ENCODE peak calls at places on chromosomes 2 and 18, in eight cellular contexts. K is ovary, V is body of pancreas, O is uterus, U is tibial nerve, P is HCT116, M is heart left ventricle, A is A549. Y is an unnamed sample. For H3K9me3, the result is how much of the 10 kb centered on the place peaks cover.

GRCh38 chr2:239467281-239467955 is 66.6 kb upstream of the HDAC4 start:
- DNase-seq in U (no peak), K (no peak), O (no peak), M (no peak), P (no peak), A (no peak), V (no peak), Y (peak)

GRCh38 chr18:48861181-48861715 is 89.5 kb downstream of the SMAD7 start:
- DNase-seq in O (no peak), V (no peak), U (no peak), K (no peak), M (no peak), A (no peak), P (no peak), Y (no peak)

GRCh38 chr2:118813601-118814000 is 33.8 kb downstream of the EN1 start:
- DNase-seq in P (no peak), A (no peak), V (no peak), K (no peak), U (no peak), M (no peak), O (no peak), Y (no peak)

GRCh38 chr18:48028716-48029115 is 98.3 kb upstream of the SMAD2 start:
- DNase-seq in O (no peak), U (no peak), M (no peak), K (no peak), V (no peak), A (no peak), P (no peak), Y (peak)

GRCh38 chr2:51997571-51997970 is 965.6 kb upstream of the NRXN1 start:
- DNase-seq in P (peak), A (peak), M (no peak), U (no peak), K (no peak), V (no peak), O (no peak), Y (no peak)

GRCh38 chr2:173002751-173003541 is 72.7 kb upstream of the MAP3K20 start:
- DNase-seq in P (no peak), V (peak), K (peak), O (no peak), A (peak), M (no peak), U (no peak), Y (no peak)

GRCh38 chr2:10400568-10400977 is 47.6 kb downstream of the ODC1 start:
- DNase-seq in K (no peak), V (no peak), M (peak), U (peak), O (no peak), P (no peak), A (no peak), Y (peak)

GRCh38 chr2:194087569-194087968 is 1569.5 kb upstream of the SLC39A10 start:
- DNase-seq in U (no peak), A (no peak), V (no peak), P (no peak), K (no peak), M (no peak), O (no peak), Y (no peak)

GRCh38 chr18:69636529-69637301 is 236.0 kb downstream of the DOK6 start:
- DNase-seq in V (peak), U (no peak), O (no peak), A (no peak), P (no peak), K (no peak), M (no peak), Y (no peak)

GRCh38 chr2:170409164-170409535 is 231.2 kb downstream of the MYO3B start:
- DNase-seq in V (peak), U (peak), O (peak), P (peak), A (peak), K (peak), M (no peak), Y (peak)

GRCh38 chr18:8351173-8351572 is 258.1 kb upstream of the RAB12 start:
- DNase-seq in K (no peak), M (no peak), P (no peak), O (no peak), V (no peak), U (no peak), A (no peak), Y (no peak)

GRCh38 chr18:77123313-77124231 is 9.0 kb downstream of the MBP start:
- DNase-seq in U (no peak), V (no peak), M (no peak), O (no peak), K (no peak), A (no peak), P (no peak), Y (no peak)

GRCh38 chr2:176419591-176420071 is 150.4 kb downstream of the MTX2 start:
- DNase-seq in O (no peak), U (no peak), M (no peak), P (no peak), K (no peak), V (no peak), A (no peak), Y (no peak)

GRCh38 chr2:1606421-1607235 is 137.7 kb downstream of the PXDN start:
- DNase-seq in K (no peak), O (no peak), V (no peak), P (no peak), M (no peak), U (no peak), A (no peak), Y (no peak)

GRCh38 chr2:147460140-147460539 is 384.7 kb upstream of the ACVR2A start:
- DNase-seq in M (no peak), V (no peak), U (no peak), K (no peak), A (no peak), P (no peak), O (no peak), Y (no peak)

GRCh38 chr2:99662761-99663341 is 173.0 kb upstream of the REV1 start:
- DNase-seq in O (peak), M (no peak), A (no peak), K (no peak), V (peak), P (no peak), U (peak), Y (no peak)

GRCh38 chr2:61356261-61356957 is 114.5 kb downstream of the USP34 start:
- DNase-seq in V (no peak), M (no peak), K (no peak), U (no peak), O (no peak), A (no peak), P (no peak), Y (no peak)

GRCh38 chr2:62305421-62306176 is 109.7 kb downstream of the B3GNT2 start:
- DNase-seq in U (no peak), K (no peak), V (no peak), O (no peak), A (no peak), P (no peak), M (no peak), Y (no peak)

GRCh38 chr2:133829686-133830085 is 261.4 kb upstream of the NCKAP5 start:
- DNase-seq in A (no peak), V (no peak), U (no peak), M (no peak), O (no peak), P (no peak), K (no peak), Y (no peak)

GRCh38 chr18:22828171-22828570 is 105.0 kb upstream of the RBBP8 start:
- DNase-seq in P (no peak), O (no peak), A (no peak), K (no peak), U (no peak), M (no peak), V (no peak), Y (no peak)

GRCh38 chr18:22827741-22828140 is 105.4 kb upstream of the RBBP8 start:
- DNase-seq in V (no peak), P (no peak), U (no peak), M (no peak), K (no peak), O (no peak), A (no peak), Y (no peak)

GRCh38 chr18:22827216-22827615 is 105.9 kb upstream of the RBBP8 start:
- DNase-seq in O (no peak), P (no peak), A (no peak), K (no peak), M (no peak), V (no peak), U (no peak), Y (no peak)

GRCh38 chr18:22829781-22830180 is 103.3 kb upstream of the RBBP8 start:
- DNase-seq in V (no peak), M (no peak), A (no peak), P (no peak), O (no peak), U (no peak), K (no peak), Y (no peak)

DNA sequence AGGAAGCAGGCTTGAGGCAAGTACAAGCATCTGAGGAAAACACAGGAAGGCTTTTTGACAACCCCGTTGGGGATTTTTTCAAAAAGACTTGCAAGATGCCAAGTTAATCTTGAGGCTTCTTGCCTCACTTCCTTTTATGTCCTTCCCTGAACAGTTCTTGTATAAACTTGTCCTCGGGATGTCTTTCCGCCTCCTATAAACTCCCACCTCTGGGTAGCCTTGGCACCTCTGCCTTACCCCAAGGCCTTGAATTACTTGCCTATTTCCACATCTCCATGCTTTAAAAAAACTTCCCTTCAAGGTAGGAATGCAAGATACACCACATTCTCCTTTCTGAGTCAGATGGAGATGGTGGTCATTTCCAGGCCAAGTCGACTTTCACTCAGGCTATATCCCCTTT is 106.4 kb upstream of the RBBP8 start:
- DNase-seq in M (no peak), U (no peak), A (no peak), O (no peak), P (no peak), K (no peak), V (no peak), Y (no peak)
- H3K9me3 ChIP-seq in M (under half), U (under half), A (under half), O (under half), P (under half), K (under half), V (under half), Y (under half)

DNA sequence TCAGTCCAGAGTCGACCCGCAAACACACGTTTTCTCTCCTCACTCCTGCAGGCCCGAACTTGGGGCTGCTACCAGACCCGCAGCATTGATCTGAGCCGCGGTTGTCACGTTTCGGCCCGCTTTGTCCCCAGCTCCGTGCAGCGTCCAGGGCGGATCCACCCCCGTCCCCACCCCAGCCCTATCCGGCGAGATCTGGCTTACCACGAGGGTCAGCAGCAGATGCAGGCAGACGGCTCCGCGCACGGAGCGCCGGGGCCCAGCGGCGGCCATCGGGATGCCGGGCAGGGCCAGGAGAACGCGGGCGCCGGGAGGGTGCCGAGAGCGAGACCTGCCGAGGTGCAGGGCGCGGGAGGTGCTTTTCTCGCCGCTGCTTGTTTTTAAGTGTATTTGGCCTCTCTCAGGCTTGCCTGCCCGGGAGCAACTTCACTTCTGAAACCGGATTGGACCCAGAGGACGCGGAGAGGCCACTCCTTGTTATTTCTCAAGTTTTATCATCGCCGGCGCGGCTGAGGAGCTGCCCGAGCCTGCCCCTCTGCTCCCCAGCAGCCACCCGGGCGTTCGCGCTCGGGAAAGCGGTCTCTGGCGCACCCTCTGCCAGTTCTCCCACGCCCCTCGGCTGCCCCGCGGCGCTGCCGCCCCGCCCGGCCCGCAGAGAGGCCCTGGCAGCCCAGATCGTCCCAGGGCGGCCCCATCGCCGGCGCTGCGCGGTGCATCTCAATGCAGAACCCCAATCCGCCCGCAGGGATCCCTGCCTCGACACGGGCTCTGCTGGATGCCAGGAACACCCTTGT is at the start of gene DSC3:
- DNase-seq in M (peak), K (peak), O (peak), P (no peak), U (no peak), A (peak), V (peak), Y (no peak)
- H3K4me3 ChIP-seq in M (no peak), K (peak), O (peak), P (peak), U (peak), A (peak), V (no peak), Y (no peak)

GRCh38 chr2:183124222-183124956 is at the start of gene NUP35:
- DNase-seq in A (peak), P (peak), U (peak), V (peak), K (peak), M (peak), O (peak), Y (peak)
- TF ChIP-seq POLR2A in A (peak), P (peak), U (no peak), V (no peak), K (no peak), M (no peak), O (no peak), Y (no peak)

GRCh38 chr2:240469239-240469636 is 33.8 kb downstream of the GPC1 start:
- DNase-seq in P (no peak), V (no peak), O (peak), U (peak), M (peak), K (peak), A (no peak), Y (peak)

GRCh38 chr2:240468300-240469238 is 33.1 kb downstream of the GPC1 start:
- DNase-seq in V (no peak), M (peak), K (peak), U (peak), A (no peak), O (peak), P (no peak), Y (peak)

GRCh38 chr2:240473211-240473610 is 37.7 kb downstream of the GPC1 start:
- DNase-seq in P (no peak), U (no peak), A (no peak), V (no peak), K (no peak), O (no peak), M (no peak), Y (no peak)

GRCh38 chr2:240469747-240470146 is 34.3 kb downstream of the GPC1 start:
- DNase-seq in O (no peak), K (peak), U (no peak), M (peak), V (no peak), A (no peak), P (no peak), Y (no peak)

DNA sequence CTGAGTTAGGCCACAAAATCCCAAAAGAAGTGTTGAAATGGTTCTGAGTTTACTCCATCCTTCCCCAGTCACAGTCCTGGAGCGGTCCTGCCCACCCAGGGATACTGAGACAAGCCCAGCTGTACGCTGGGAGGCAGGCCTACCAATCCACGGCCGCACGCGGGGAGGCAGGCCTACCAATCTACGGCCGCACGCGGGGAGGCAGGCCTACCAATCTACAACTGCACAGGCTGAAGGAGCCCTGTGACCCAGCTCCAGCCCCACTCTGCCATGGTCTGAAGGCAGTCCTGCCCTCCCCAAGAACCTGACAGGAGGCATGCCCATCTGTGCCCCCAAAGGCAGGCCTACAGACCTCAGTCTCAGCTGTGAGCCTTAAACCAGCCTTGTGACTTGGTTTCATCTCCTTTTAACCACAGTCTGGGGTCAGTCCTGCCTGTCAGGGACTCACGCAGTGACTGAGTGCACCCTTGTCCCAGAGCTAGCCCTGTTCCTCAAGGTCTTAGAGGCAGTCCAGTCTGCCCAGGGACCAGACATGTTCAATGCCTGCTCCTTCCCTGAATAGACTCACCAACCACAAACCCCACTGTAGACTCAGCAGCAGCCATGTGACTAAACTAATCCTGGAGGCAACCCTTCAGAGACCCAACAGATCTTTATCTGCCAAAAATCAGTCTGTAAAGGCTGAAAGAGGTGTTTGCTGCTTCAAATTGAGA is 36.8 kb downstream of the GPC1 start:
- DNase-seq in P (no peak), O (no peak), U (peak), A (no peak), K (peak), V (no peak), M (peak), Y (no peak)
- H3K9me3 ChIP-seq in P (under half), O (under half), U (under half), A (under half), K (under half), V (under half), M (under half), Y (under half)

GRCh38 chr2:26847663-26848335 is at the start of gene DPYSL5:
- DNase-seq in U (no peak), V (no peak), O (no peak), M (peak), K (peak), A (peak), P (peak), Y (no peak)
- H3K4me3 ChIP-seq in U (peak), V (no peak), O (peak), M (peak), K (peak), A (peak), P (peak), Y (no peak)

DNA sequence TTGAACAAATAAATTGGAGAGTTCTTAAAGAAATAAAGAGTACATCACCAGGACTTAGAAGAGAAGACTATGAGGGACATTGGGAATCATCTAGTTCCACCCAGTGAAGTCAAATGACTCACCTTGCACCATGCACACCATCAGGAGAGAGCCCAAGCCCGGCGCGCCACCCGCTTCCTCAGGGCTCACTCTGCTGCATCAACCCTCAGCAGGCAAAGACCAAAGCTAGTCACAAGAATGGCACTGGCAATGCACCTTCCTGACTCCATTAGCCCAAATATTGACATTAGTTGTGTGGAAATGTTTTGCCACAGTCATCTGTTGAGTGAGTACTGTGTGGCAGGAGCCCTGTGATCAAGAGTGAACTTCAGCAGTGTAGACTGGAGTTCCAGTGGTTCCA is 7.1 kb upstream of the LYPD6B start:
- DNase-seq in U (no peak), V (no peak), P (no peak), A (no peak), O (no peak), K (no peak), M (no peak), Y (no peak)
- TF ChIP-seq POLR2A in U (no peak), V (no peak), P (no peak), A (no peak), O (no peak), K (no peak), M (no peak), Y (no peak)

GRCh38 chr2:202147775-202148174 is 74.7 kb downstream of the KIAA2012 start:
- DNase-seq in V (no peak), U (no peak), K (no peak), A (no peak), O (no peak), M (no peak), P (no peak), Y (no peak)
- H3K9me3 ChIP-seq in V (under half), U (under half), K (under half), A (under half), O (under half), M (under half), P (under half), Y (under half)